ENCODE peak calls at places on chromosomes 12 and 14, in seven cellular contexts. C, B, H, Z, U, S and Y are unnamed samples.

GRCh38 chr12:92042791-92043531 is 102.7 kb downstream of the BTG1 start:
- DNase-seq in H (no peak), B (no peak), C (no peak), Z (no peak), U (no peak), S (no peak), Y (no peak)

GRCh38 chr14:89214221-89214965 is 202.6 kb downstream of the FOXN3 start:
- DNase-seq in H (peak), B (no peak), C (peak), U (no peak), S (peak), Z (peak), Y (peak)

GRCh38 chr14:78425332-78425731 is 255.2 kb downstream of the NRXN3 start:
- DNase-seq in Z (peak), C (no peak), U (no peak), H (no peak), B (no peak), S (no peak), Y (no peak)

GRCh38 chr14:87934185-87934584 is 58.8 kb downstream of the GALC start:
- DNase-seq in B (peak), Z (no peak), U (no peak), H (no peak), S (no peak), C (no peak), Y (no peak)

GRCh38 chr14:50762931-50763300 is 68.0 kb downstream of the NIN start:
- DNase-seq in B (no peak), H (no peak), S (no peak), C (no peak), U (no peak), Z (no peak), Y (no peak)

GRCh38 chr14:22383515-22384166 is 205.4 kb downstream of the DAD1 start:
- DNase-seq in C (no peak), U (no peak), H (no peak), S (peak), B (no peak), Z (no peak), Y (no peak)

GRCh38 chr12:75684678-75685620 is 173.5 kb upstream of the KRR1 start:
- DNase-seq in Z (no peak), S (no peak), C (no peak), U (no peak), H (no peak), B (no peak), Y (no peak)

GRCh38 chr12:75611041-75611440 is 99.6 kb upstream of the KRR1 start:
- DNase-seq in S (no peak), C (no peak), B (peak), U (no peak), Z (no peak), H (no peak), Y (no peak)

GRCh38 chr14:62117718-62118164 is 355.5 kb downstream of the SNAPC1 start:
- DNase-seq in C (no peak), U (no peak), Z (no peak), S (no peak), H (no peak), B (no peak), Y (no peak)

GRCh38 chr12:119014368-119014767 is 33.0 kb downstream of the SRRM4 start:
- DNase-seq in U (no peak), Z (no peak), H (no peak), S (no peak), C (no peak), B (no peak), Y (no peak)

GRCh38 chr12:50825372-50825838 is 17.3 kb upstream of the TMPRSS12 start:
- DNase-seq in C (no peak), Z (no peak), S (no peak), B (peak), H (no peak), U (no peak), Y (peak)

GRCh38 chr14:70882771-70883492 is 24.3 kb upstream of the PCNX1 start:
- DNase-seq in U (no peak), Z (no peak), S (no peak), H (no peak), B (peak), C (no peak), Y (no peak)

GRCh38 chr12:132243596-132244289 is 85.6 kb downstream of the GALNT9 start:
- DNase-seq in U (peak), Z (peak), B (peak), S (no peak), C (no peak), H (peak), Y (no peak)

GRCh38 chr12:64782181-64782580 is 23.0 kb upstream of the GNS start:
- DNase-seq in U (no peak), C (no peak), B (peak), Z (no peak), H (no peak), S (no peak), Y (peak)

GRCh38 chr12:70919597-70920035 is 922 bp downstream of the PTPRR start:
- DNase-seq in B (peak), C (no peak), Z (no peak), U (no peak), H (no peak), S (no peak), Y (no peak)

GRCh38 chr14:103155826-103156394 is 32.6 kb downstream of the TNFAIP2 start:
- DNase-seq in H (no peak), Z (no peak), S (no peak), U (no peak), B (no peak), C (no peak), Y (no peak)

GRCh38 chr14:21915814-21916213 is 242.2 kb upstream of the OR4E1 start:
- DNase-seq in B (no peak), S (no peak), H (no peak), Z (peak), U (no peak), C (no peak), Y (peak)

GRCh38 chr12:32828120-32828519 is 68.5 kb downstream of the PKP2 start:
- DNase-seq in C (no peak), B (no peak), H (no peak), Z (no peak), U (no peak), S (no peak), Y (no peak)

GRCh38 chr12:94571556-94571955 is 78.8 kb downstream of the TMCC3 start:
- DNase-seq in U (no peak), H (peak), C (no peak), B (peak), Z (peak), S (peak), Y (peak)

GRCh38 chr14:105526781-105527380 is 498 bp downstream of the TMEM121 start:
- DNase-seq in H (no peak), C (no peak), U (no peak), Z (no peak), S (no peak), B (no peak), Y (peak)

GRCh38 chr12:30794591-30795409 is 40.0 kb upstream of the CAPRIN2 start:
- DNase-seq in S (no peak), C (no peak), Z (no peak), B (peak), U (no peak), H (peak), Y (peak)

GRCh38 chr14:24715239-24715638 is 81.2 kb upstream of the GZMB start:
- DNase-seq in Z (no peak), U (no peak), C (no peak), S (no peak), H (no peak), B (no peak), Y (no peak)

GRCh38 chr14:33768458-33768830 is 182.4 kb downstream of the EGLN3 start:
- DNase-seq in Z (no peak), C (no peak), S (no peak), B (no peak), U (no peak), H (no peak), Y (no peak)

GRCh38 chr12:88993655-88994054 is 358.6 kb downstream of the DUSP6 start:
- DNase-seq in C (no peak), B (peak), H (no peak), Z (no peak), S (no peak), U (no peak), Y (no peak)

GRCh38 chr12:7113389-7113871 is 4.4 kb upstream of the C1RL start:
- DNase-seq in S (peak), H (no peak), C (no peak), B (peak), U (peak), Z (peak), Y (peak)

GRCh38 chr14:104770851-104771272 is 17.9 kb downstream of the SIVA1 start:
- DNase-seq in Z (no peak), C (no peak), B (peak), H (peak), U (no peak), S (no peak), Y (no peak)

GRCh38 chr12:56126732-56127239 is 1.3 kb upstream of the ESYT1 start:
- DNase-seq in Z (no peak), S (no peak), H (no peak), B (peak), C (no peak), U (no peak), Y (no peak)
- H3K4me3 ChIP-seq in Z (no peak), S (no peak), H (no peak), B (peak), C (no peak), U (peak), Y (no peak)

GRCh38 chr12:52992699-52993557 is 13.3 kb upstream of the EIF4B start:
- DNase-seq in U (no peak), H (no peak), C (no peak), S (peak), Z (no peak), B (no peak), Y (peak)
- TF ChIP-seq POLR2A in U (no peak), H (no peak), C (no peak), S (no peak), Z (no peak), B (no peak), Y (no peak)

GRCh38 chr12:53495903-53496751 is 3.1 kb downstream of the MAP3K12 start:
- DNase-seq in H (peak), C (peak), U (peak), S (peak), Z (peak), B (peak), Y (peak)
- H3K4me3 ChIP-seq in H (no peak), C (no peak), U (no peak), S (no peak), Z (no peak), B (no peak), Y (no peak)

GRCh38 chr12:93467351-93468007 is at the start of gene MRPL42:
- DNase-seq in U (peak), C (peak), S (peak), H (peak), B (peak), Z (peak), Y (peak)
- TF ChIP-seq POLR2A in U (peak), C (no peak), S (peak), H (no peak), B (peak), Z (no peak), Y (peak)

GRCh38 chr12:26121841-26122680 is 2.8 kb downstream of the BHLHE41 start:
- DNase-seq in C (no peak), S (no peak), B (peak), U (no peak), H (peak), Z (peak), Y (peak)
- H3K4me3 ChIP-seq in C (peak), S (peak), B (peak), U (peak), H (peak), Z (peak), Y (peak)

GRCh38 chr14:100119251-100119650 is 40.2 kb downstream of the DEGS2 start:
- DNase-seq in U (no peak), B (no peak), S (no peak), C (no peak), H (no peak), Z (no peak), Y (no peak)

GRCh38 chr14:100117026-100117425 is 42.4 kb downstream of the DEGS2 start:
- DNase-seq in H (no peak), C (no peak), S (no peak), B (no peak), U (no peak), Z (no peak), Y (peak)

GRCh38 chr14:100118377-100119011 is 41.0 kb downstream of the DEGS2 start:
- DNase-seq in S (no peak), U (no peak), Z (no peak), H (no peak), B (no peak), C (no peak), Y (no peak)

GRCh38 chr14:100116134-100116533 is 43.3 kb downstream of the DEGS2 start:
- DNase-seq in S (no peak), C (no peak), B (no peak), U (no peak), H (no peak), Z (peak), Y (no peak)

DNA sequence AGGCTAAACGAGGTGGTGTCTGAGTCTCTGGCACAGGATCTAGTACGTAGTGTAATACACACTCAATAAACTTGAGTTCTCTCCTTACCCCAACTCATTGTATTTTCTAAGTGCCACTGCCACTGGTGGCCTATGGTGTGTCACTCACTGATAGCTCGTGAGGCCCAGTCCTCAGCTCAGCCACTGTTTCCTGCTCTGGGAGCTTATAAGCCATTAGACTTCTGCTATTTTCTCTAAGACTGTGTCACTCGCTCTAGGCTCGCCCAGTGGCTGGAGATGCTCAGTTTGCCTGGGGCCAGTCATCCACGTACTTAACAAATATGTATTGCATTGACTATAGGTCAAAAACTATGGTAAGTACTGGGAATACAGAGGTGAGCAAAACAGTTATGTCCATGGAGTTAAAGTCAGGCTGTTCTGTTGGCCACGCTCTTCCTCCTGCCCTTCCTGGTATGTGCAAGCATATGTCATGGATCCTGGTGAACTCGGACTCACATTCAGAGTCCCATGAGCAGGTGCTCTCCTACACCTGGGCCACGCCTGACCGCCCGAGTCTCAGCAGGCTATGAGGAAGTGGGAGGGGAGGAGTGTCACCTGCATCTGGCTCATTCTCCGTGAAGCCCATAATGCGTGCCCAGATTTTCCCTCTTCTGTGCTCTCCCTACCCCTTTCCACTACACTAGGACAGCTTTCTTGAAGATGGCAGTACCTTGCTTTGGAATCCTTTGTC is 41.6 kb downstream of the DEGS2 start:
- DNase-seq in B (no peak), Z (peak), H (no peak), C (no peak), S (peak), U (no peak), Y (no peak)
- TF ChIP-seq POLR2A in B (no peak), Z (no peak), H (no peak), C (no peak), S (no peak), U (no peak), Y (no peak)